ENCODE peak calls at places on chromosomes 3 and 15, in nine cellular contexts. O is thoracic aorta, W is HTR-8/SVneo, K is H1, L is HuH-7.5, P is pons, U is endodermal cell, T is B cell, Y is left lobe of liver. A is an unnamed sample.
A peak's percentile ranks its signal among the peaks of the same experiment; 100 is the strongest.

GRCh38 chr15:77907824-77908751 is 169.4 kb downstream of the TBC1D2B start:
- DNase-seq in O (no peak), W (peak; percentile 33), K (no peak), L (peak; percentile 77), P (no peak), U (peak; percentile 81), T (peak; percentile 32), Y (peak; percentile 55), A (peak; percentile 61)

GRCh38 chr3:119298565-119298941 is 4.4 kb downstream of the ARHGAP31 start:
- DNase-seq in O (no peak), W (no peak), K (no peak), L (no peak), P (no peak), U (no peak), T (no peak), Y (no peak), A (no peak)

GRCh38 chr15:48032911-48033310 is 87.9 kb upstream of the SLC24A5 start:
- DNase-seq in O (no peak), W (no peak), K (no peak), L (no peak), P (no peak), U (no peak), T (no peak), Y (no peak), A (no peak)

GRCh38 chr3:123015596-123015995 is 12.0 kb downstream of the SEMA5B start:
- DNase-seq in O (no peak), W (no peak), K (no peak), L (no peak), P (no peak), U (no peak), T (no peak), Y (no peak), A (no peak)

GRCh38 chr15:100889359-100890058 is 9.9 kb downstream of the ALDH1A3 start:
- DNase-seq in O (no peak), W (peak; percentile 39), K (no peak), L (no peak), P (no peak), U (peak; percentile 44), T (no peak), Y (no peak), A (no peak)

GRCh38 chr15:57462391-57462790 is 86.1 kb downstream of the CGNL1 start:
- DNase-seq in O (no peak), W (no peak), K (no peak), L (no peak), P (peak; percentile 23), U (no peak), T (no peak), Y (no peak), A (no peak)

GRCh38 chr3:177382944-177383343 is 185.7 kb upstream of the TBL1XR1 start:
- DNase-seq in O (no peak), W (no peak), K (no peak), L (no peak), P (no peak), U (no peak), T (no peak), Y (no peak), A (no peak)

GRCh38 chr15:29102911-29103824 is 166.5 kb downstream of the NSMCE3 start:
- DNase-seq in O (no peak), W (no peak), K (no peak), L (no peak), P (no peak), U (peak; percentile 59), T (no peak), Y (no peak), A (no peak)

GRCh38 chr3:195806211-195806915 is 5.4 kb downstream of the MUC4 start:
- DNase-seq in O (no peak), W (no peak), K (peak; percentile 84), L (no peak), P (peak; percentile 7), U (peak; percentile 91), T (no peak), Y (no peak), A (no peak)

GRCh38 chr3:119582178-119582577 is 2.9 kb downstream of the ADPRH start:
- DNase-seq in O (no peak), W (no peak), K (no peak), L (no peak), P (no peak), U (no peak), T (peak; percentile 29), Y (no peak), A (no peak)

GRCh38 chr3:151203053-151203420 is at the start of gene GPR171:
- DNase-seq in O (no peak), W (no peak), K (no peak), L (no peak), P (no peak), U (no peak), T (no peak), Y (no peak), A (no peak)

GRCh38 chr3:79497447-79498111 is 270.2 kb downstream of the ROBO1 start:
- DNase-seq in O (no peak), W (no peak), K (no peak), L (no peak), P (peak; percentile 13), U (no peak), T (no peak), Y (no peak), A (no peak)

A was measured in HepG2.